ENCODE peak calls at places on chromosomes 16 and 17, in eight cellular contexts. F, L, Q, R, X, U, C and J are unnamed samples.

GRCh38 chr16:75341934-75342811 is 90.7 kb upstream of the BCAR1 start:
- DNase-seq in F (no peak), L (no peak), Q (no peak), R (no peak), X (peak; percentile 70), U (no peak), C (peak; percentile 26), J (no peak)

GRCh38 chr16:17544785-17545184 is 74.0 kb upstream of the XYLT1 start:
- DNase-seq in F (no peak), L (no peak), Q (no peak), R (no peak), X (no peak), U (peak; percentile 76), C (peak; percentile 20), J (no peak)

GRCh38 chr17:78939615-78940014 is 14.4 kb upstream of the TIMP2 start:
- DNase-seq in F (no peak), L (no peak), Q (no peak), R (no peak), X (no peak), U (no peak), C (no peak), J (no peak)

GRCh38 chr17:72193395-72194106 is 72.7 kb downstream of the SOX9 start:
- DNase-seq in F (no peak), L (no peak), Q (no peak), R (no peak), X (no peak), U (no peak), C (no peak), J (no peak)

GRCh38 chr16:66905633-66906539 is 12.8 kb downstream of the CDH16 start:
- DNase-seq in F (peak; percentile 84), L (no peak), Q (peak; percentile 23), R (no peak), X (peak; percentile 61), U (peak; percentile 55), C (peak; percentile 90), J (no peak)

GRCh38 chr17:57987582-57988300 is at the start of gene VEZF1:
- DNase-seq in F (peak; percentile 86), L (peak; percentile 56), Q (peak; percentile 81), R (peak; percentile 56), X (peak; percentile 76), U (peak; percentile 76), C (peak; percentile 73), J (peak; percentile 76)

GRCh38 chr16:89547860-89548259 is 12.6 kb upstream of the RPL13 start:
- DNase-seq in F (no peak), L (no peak), Q (no peak), R (no peak), X (no peak), U (no peak), C (no peak), J (no peak)

GRCh38 chr17:47315451-47316266 is 8.1 kb upstream of the EFCAB13 start:
- DNase-seq in F (peak; percentile 45), L (no peak), Q (peak; percentile 67), R (no peak), X (peak; percentile 74), U (no peak), C (peak; percentile 61), J (peak; percentile 84)

GRCh38 chr17:68865584-68865983 is 89.6 kb downstream of the ABCA8 start:
- DNase-seq in F (no peak), L (no peak), Q (no peak), R (no peak), X (no peak), U (no peak), C (no peak), J (no peak)

GRCh38 chr16:4315185-4316102 is at the start of gene GLIS2:
- DNase-seq in F (peak; percentile 55), L (no peak), Q (peak; percentile 93), R (peak; percentile 22), X (peak; percentile 67), U (peak; percentile 82), C (peak; percentile 41), J (peak; percentile 78)

GRCh38 chr16:17591655-17592405 is 121.1 kb upstream of the XYLT1 start:
- DNase-seq in F (no peak), L (no peak), Q (no peak), R (no peak), X (no peak), U (no peak), C (no peak), J (no peak)

GRCh38 chr16:11687606-11688519 is 19.6 kb downstream of the SNN start:
- DNase-seq in F (no peak), L (no peak), Q (no peak), R (no peak), X (no peak), U (no peak), C (no peak), J (no peak)